ENCODE peak calls at places on chromosomes 6 and 20, in four cellular contexts. One of them, this sample, is unnamed.

GRCh38 chr6:166314454-166314853 is 6.3 kb upstream of the PRR18 start:
- DNase-seq in activated T-helper 1 cell treated with anti-CD3 and anti-CD28 coated beads, Interleukin-12 subunit alpha, Interleukin-12 subunit beta, Interleukin-2, Interleukin-4 antibody, amounts not matched to agents 30 ng/mL and 10 ng/mL and 1 ng/mL, durations not matched to agents 14 hours and 24 hours and 36 hours: no peak
- DNase-seq in GF-D8: no peak
- DNase-seq in NCI-H1105: no peak
- DNase-seq in this sample: no peak

GRCh38 chr6:32252326-32253009 is 28.6 kb upstream of the NOTCH4 start:
- DNase-seq in activated T-helper 1 cell treated with anti-CD3 and anti-CD28 coated beads, Interleukin-12 subunit alpha, Interleukin-12 subunit beta, Interleukin-2, Interleukin-4 antibody, amounts not matched to agents 30 ng/mL and 10 ng/mL and 1 ng/mL, durations not matched to agents 14 hours and 24 hours and 36 hours: no peak
- DNase-seq in GF-D8: no peak
- DNase-seq in NCI-H1105: no peak
- DNase-seq in this sample: no peak

GRCh38 chr20:44074252-44075151 is 112.5 kb downstream of the JPH2 start:
- DNase-seq in activated T-helper 1 cell treated with anti-CD3 and anti-CD28 coated beads, Interleukin-12 subunit alpha, Interleukin-12 subunit beta, Interleukin-2, Interleukin-4 antibody, amounts not matched to agents 30 ng/mL and 10 ng/mL and 1 ng/mL, durations not matched to agents 14 hours and 24 hours and 36 hours: no peak
- DNase-seq in GF-D8: no peak
- DNase-seq in NCI-H1105: peak
- DNase-seq in this sample: no peak

GRCh38 chr20:24470031-24470781 is 777 bp downstream of the SYNDIG1 start:
- DNase-seq in activated T-helper 1 cell treated with anti-CD3 and anti-CD28 coated beads, Interleukin-12 subunit alpha, Interleukin-12 subunit beta, Interleukin-2, Interleukin-4 antibody, amounts not matched to agents 30 ng/mL and 10 ng/mL and 1 ng/mL, durations not matched to agents 14 hours and 24 hours and 36 hours: no peak
- DNase-seq in GF-D8: no peak
- DNase-seq in NCI-H1105: peak
- DNase-seq in this sample: no peak

GRCh38 chr6:23728707-23729106 is 397.3 kb upstream of the NRSN1 start:
- DNase-seq in activated T-helper 1 cell treated with anti-CD3 and anti-CD28 coated beads, Interleukin-12 subunit alpha, Interleukin-12 subunit beta, Interleukin-2, Interleukin-4 antibody, amounts not matched to agents 30 ng/mL and 10 ng/mL and 1 ng/mL, durations not matched to agents 14 hours and 24 hours and 36 hours: no peak
- DNase-seq in GF-D8: no peak
- DNase-seq in NCI-H1105: no peak
- DNase-seq in this sample: no peak

GRCh38 chr6:33962673-33963072 is 158.9 kb upstream of the MLN start:
- DNase-seq in activated T-helper 1 cell treated with anti-CD3 and anti-CD28 coated beads, Interleukin-12 subunit alpha, Interleukin-12 subunit beta, Interleukin-2, Interleukin-4 antibody, amounts not matched to agents 30 ng/mL and 10 ng/mL and 1 ng/mL, durations not matched to agents 14 hours and 24 hours and 36 hours: no peak
- DNase-seq in GF-D8: no peak
- DNase-seq in NCI-H1105: no peak
- DNase-seq in this sample: no peak

GRCh38 chr6:13177617-13178506 is 150.5 kb downstream of the TBC1D7 start:
- DNase-seq in activated T-helper 1 cell treated with anti-CD3 and anti-CD28 coated beads, Interleukin-12 subunit alpha, Interleukin-12 subunit beta, Interleukin-2, Interleukin-4 antibody, amounts not matched to agents 30 ng/mL and 10 ng/mL and 1 ng/mL, durations not matched to agents 14 hours and 24 hours and 36 hours: no peak
- DNase-seq in GF-D8: peak
- DNase-seq in NCI-H1105: no peak
- DNase-seq in this sample: no peak

GRCh38 chr6:14243617-14244016 is 126.0 kb downstream of the CD83 start:
- DNase-seq in activated T-helper 1 cell treated with anti-CD3 and anti-CD28 coated beads, Interleukin-12 subunit alpha, Interleukin-12 subunit beta, Interleukin-2, Interleukin-4 antibody, amounts not matched to agents 30 ng/mL and 10 ng/mL and 1 ng/mL, durations not matched to agents 14 hours and 24 hours and 36 hours: no peak
- DNase-seq in GF-D8: no peak
- DNase-seq in NCI-H1105: no peak
- DNase-seq in this sample: no peak

GRCh38 chr6:141199074-141199473 is 933.7 kb upstream of the GJE1 start:
- DNase-seq in activated T-helper 1 cell treated with anti-CD3 and anti-CD28 coated beads, Interleukin-12 subunit alpha, Interleukin-12 subunit beta, Interleukin-2, Interleukin-4 antibody, amounts not matched to agents 30 ng/mL and 10 ng/mL and 1 ng/mL, durations not matched to agents 14 hours and 24 hours and 36 hours: no peak
- DNase-seq in GF-D8: no peak
- DNase-seq in NCI-H1105: no peak
- DNase-seq in this sample: no peak

GRCh38 chr6:21666200-21666671 is 72.7 kb downstream of the SOX4 start:
- DNase-seq in activated T-helper 1 cell treated with anti-CD3 and anti-CD28 coated beads, Interleukin-12 subunit alpha, Interleukin-12 subunit beta, Interleukin-2, Interleukin-4 antibody, amounts not matched to agents 30 ng/mL and 10 ng/mL and 1 ng/mL, durations not matched to agents 14 hours and 24 hours and 36 hours: no peak
- DNase-seq in GF-D8: no peak
- DNase-seq in NCI-H1105: peak
- DNase-seq in this sample: no peak

GRCh38 chr6:155216312-155217028 is 47.3 kb upstream of the CLDN20 start:
- DNase-seq in activated T-helper 1 cell treated with anti-CD3 and anti-CD28 coated beads, Interleukin-12 subunit alpha, Interleukin-12 subunit beta, Interleukin-2, Interleukin-4 antibody, amounts not matched to agents 30 ng/mL and 10 ng/mL and 1 ng/mL, durations not matched to agents 14 hours and 24 hours and 36 hours: no peak
- DNase-seq in GF-D8: no peak
- DNase-seq in NCI-H1105: no peak
- DNase-seq in this sample: no peak

GRCh38 chr20:1567392-1568165 is 10.1 kb upstream of the SIRPD start:
- DNase-seq in activated T-helper 1 cell treated with anti-CD3 and anti-CD28 coated beads, Interleukin-12 subunit alpha, Interleukin-12 subunit beta, Interleukin-2, Interleukin-4 antibody, amounts not matched to agents 30 ng/mL and 10 ng/mL and 1 ng/mL, durations not matched to agents 14 hours and 24 hours and 36 hours: no peak
- DNase-seq in GF-D8: no peak
- DNase-seq in NCI-H1105: no peak
- DNase-seq in this sample: no peak

GRCh38 chr6:169229611-169230321 is 23.9 kb downstream of the THBS2 start:
- DNase-seq in activated T-helper 1 cell treated with anti-CD3 and anti-CD28 coated beads, Interleukin-12 subunit alpha, Interleukin-12 subunit beta, Interleukin-2, Interleukin-4 antibody, amounts not matched to agents 30 ng/mL and 10 ng/mL and 1 ng/mL, durations not matched to agents 14 hours and 24 hours and 36 hours: no peak
- DNase-seq in GF-D8: no peak
- DNase-seq in NCI-H1105: no peak
- DNase-seq in this sample: no peak

GRCh38 chr20:45345104-45345936 is 2.9 kb downstream of the SDC4 start:
- DNase-seq in activated T-helper 1 cell treated with anti-CD3 and anti-CD28 coated beads, Interleukin-12 subunit alpha, Interleukin-12 subunit beta, Interleukin-2, Interleukin-4 antibody, amounts not matched to agents 30 ng/mL and 10 ng/mL and 1 ng/mL, durations not matched to agents 14 hours and 24 hours and 36 hours: no peak
- DNase-seq in GF-D8: no peak
- DNase-seq in NCI-H1105: no peak
- DNase-seq in this sample: no peak

GRCh38 chr6:14038636-14039035 is 78.9 kb upstream of the CD83 start:
- DNase-seq in activated T-helper 1 cell treated with anti-CD3 and anti-CD28 coated beads, Interleukin-12 subunit alpha, Interleukin-12 subunit beta, Interleukin-2, Interleukin-4 antibody, amounts not matched to agents 30 ng/mL and 10 ng/mL and 1 ng/mL, durations not matched to agents 14 hours and 24 hours and 36 hours: no peak
- DNase-seq in GF-D8: no peak
- DNase-seq in NCI-H1105: peak
- DNase-seq in this sample: peak

GRCh38 chr6:35294308-35294945 is 3.2 kb upstream of the DEF6 start:
- DNase-seq in activated T-helper 1 cell treated with anti-CD3 and anti-CD28 coated beads, Interleukin-12 subunit alpha, Interleukin-12 subunit beta, Interleukin-2, Interleukin-4 antibody, amounts not matched to agents 30 ng/mL and 10 ng/mL and 1 ng/mL, durations not matched to agents 14 hours and 24 hours and 36 hours: peak
- DNase-seq in GF-D8: no peak
- DNase-seq in NCI-H1105: peak
- DNase-seq in this sample: no peak

GRCh38 chr6:159002432-159003160 is 2.6 kb upstream of the RSPH3 start:
- DNase-seq in activated T-helper 1 cell treated with anti-CD3 and anti-CD28 coated beads, Interleukin-12 subunit alpha, Interleukin-12 subunit beta, Interleukin-2, Interleukin-4 antibody, amounts not matched to agents 30 ng/mL and 10 ng/mL and 1 ng/mL, durations not matched to agents 14 hours and 24 hours and 36 hours: no peak
- DNase-seq in GF-D8: no peak
- DNase-seq in NCI-H1105: no peak
- DNase-seq in this sample: no peak

GRCh38 chr6:86357877-86358276 is 579.5 kb upstream of the HTR1E start:
- DNase-seq in activated T-helper 1 cell treated with anti-CD3 and anti-CD28 coated beads, Interleukin-12 subunit alpha, Interleukin-12 subunit beta, Interleukin-2, Interleukin-4 antibody, amounts not matched to agents 30 ng/mL and 10 ng/mL and 1 ng/mL, durations not matched to agents 14 hours and 24 hours and 36 hours: no peak
- DNase-seq in GF-D8: no peak
- DNase-seq in NCI-H1105: no peak
- DNase-seq in this sample: no peak